ENCODE peak calls at places on chromosomes 16 and 17, in eight cellular contexts. C is ovary; I is NCI-H187 treated with DMSO at 0.1 percent for 48 hours; T is NCI-H1092; Y is upper lobe of right lung; O is stimulated activated naive CD4-positive, alpha-beta T cell treated with Interleukin-2 at 50 U/mL for 16 hours; P is stimulated activated CD4-positive, alpha-beta T cell treated with anti-CD3 and anti-CD28 coated beads, Interleukin-15, amount 100 ng/mL, for 1 hour; N is ureter. L is an unnamed sample.

GRCh38 chr17:73485130-73485529 is 159.1 kb downstream of the SDK2 start:
- DNase-seq in P (no peak), I (no peak), O (no peak), C (no peak), N (no peak), Y (no peak), T (no peak), L (no peak)

GRCh38 chr17:67639997-67640396 is 77.7 kb upstream of the NOL11 start:
- DNase-seq in O (no peak), N (no peak), P (no peak), C (peak), T (no peak), Y (no peak), I (no peak), L (no peak)

GRCh38 chr16:28264656-28265055 is 27.7 kb upstream of the SBK1 start:
- DNase-seq in P (no peak), I (no peak), Y (no peak), N (peak), T (no peak), O (no peak), C (no peak), L (peak)

GRCh38 chr17:63479495-63480184 is 2.8 kb downstream of the ACE start:
- DNase-seq in I (no peak), P (no peak), C (no peak), T (peak), N (no peak), Y (no peak), O (no peak), L (no peak)

GRCh38 chr16:5605404-5605803 is 507.8 kb upstream of the EEF2KMT start:
- DNase-seq in I (no peak), O (no peak), T (no peak), Y (no peak), C (no peak), N (no peak), P (no peak), L (no peak)

GRCh38 chr17:28474035-28474640 is 694 bp downstream of the SLC13A2 start:
- DNase-seq in P (no peak), Y (no peak), I (no peak), N (no peak), O (no peak), T (no peak), C (no peak), L (no peak)

GRCh38 chr17:65750678-65751077 is 189.2 kb upstream of the AXIN2 start:
- DNase-seq in T (peak), P (peak), I (no peak), O (peak), C (peak), N (peak), Y (peak), L (peak)

GRCh38 chr17:64780096-64781012 is 118.2 kb upstream of the SMURF2 start:
- DNase-seq in P (peak), T (no peak), I (peak), O (peak), N (peak), Y (peak), C (no peak), L (peak)

GRCh38 chr16:4733747-4734062 is 366 bp downstream of the ANKS3 start:
- DNase-seq in T (no peak), O (peak), C (no peak), Y (no peak), I (no peak), P (peak), N (no peak), L (peak)

GRCh38 chr16:84667600-84668309 is 19.4 kb downstream of the KLHL36 start:
- DNase-seq in C (no peak), Y (no peak), T (no peak), O (no peak), P (no peak), I (no peak), N (no peak), L (no peak)

GRCh38 chr16:28140788-28141618 is 70.8 kb downstream of the XPO6 start:
- DNase-seq in N (no peak), P (no peak), C (no peak), Y (no peak), T (no peak), I (no peak), O (peak), L (peak)

GRCh38 chr16:49019081-49019633 is 262.5 kb downstream of the CBLN1 start:
- DNase-seq in Y (no peak), C (no peak), N (no peak), T (peak), P (no peak), I (no peak), O (no peak), L (no peak)

GRCh38 chr17:31369266-31369665 is 22.2 kb upstream of the RAB11FIP4 start:
- DNase-seq in P (no peak), N (no peak), I (no peak), O (no peak), C (no peak), T (no peak), Y (no peak), L (no peak)

GRCh38 chr17:82753201-82753464 is 1.3 kb downstream of the TBCD start:
- DNase-seq in Y (no peak), P (no peak), I (no peak), O (no peak), T (no peak), C (no peak), N (no peak), L (no peak)

GRCh38 chr17:80129006-80129565 is 17.8 kb downstream of the EIF4A3 start:
- DNase-seq in I (no peak), N (no peak), C (no peak), P (no peak), Y (no peak), O (no peak), T (no peak), L (no peak)

GRCh38 chr16:14378684-14379467 is 251.2 kb downstream of the PARN start:
- DNase-seq in T (no peak), O (no peak), I (no peak), C (no peak), N (no peak), P (no peak), Y (no peak), L (peak)

GRCh38 chr17:64327201-64327930 is 63.3 kb downstream of the PECAM1 start:
- DNase-seq in Y (no peak), O (no peak), I (no peak), T (no peak), C (peak), P (no peak), N (peak), L (no peak)

GRCh38 chr16:3131755-3132377 is 3.0 kb upstream of the ZNF213 start:
- DNase-seq in T (no peak), N (no peak), C (no peak), I (no peak), Y (peak), O (peak), P (no peak), L (peak)

GRCh38 chr16:80610489-80611156 is 69.8 kb downstream of the DYNLRB2 start:
- DNase-seq in Y (no peak), P (no peak), I (no peak), N (no peak), C (no peak), O (no peak), T (no peak), L (no peak)

GRCh38 chr16:87809150-87809902 is 43.5 kb upstream of the KLHDC4 start:
- DNase-seq in C (no peak), T (no peak), I (no peak), O (no peak), N (no peak), Y (no peak), P (no peak), L (no peak)

L was measured in epithelial cell of esophagus.